ENCODE peak calls at places on chromosome 15, in six cellular contexts. K is HepG2, H is neuronal stem cell, P is astrocyte, N is NT2/D1, O is neural progenitor cell. X is an unnamed sample.

GRCh38 chr15:22227411-22227810 is 147.1 kb downstream of the OR4M2 start:
- DNase-seq in P (no peak), H (no peak), N (no peak), K (no peak), O (no peak), X (no peak)

GRCh38 chr15:43285609-43286037 is 18.9 kb upstream of the TGM5 start:
- DNase-seq in O (peak), H (peak), N (no peak), K (peak), P (peak), X (peak)

GRCh38 chr15:80404719-80405553 is 754 bp downstream of the ARNT2 start:
- DNase-seq in P (no peak), H (peak), N (no peak), O (peak), K (no peak), X (no peak)

GRCh38 chr15:50418041-50418583 is 6.1 kb upstream of the USP8 start:
- DNase-seq in K (no peak), H (no peak), O (no peak), P (no peak), N (no peak), X (peak)

GRCh38 chr15:58313810-58314592 is 117.8 kb upstream of the LIPC start:
- DNase-seq in N (no peak), H (no peak), K (no peak), O (no peak), P (no peak), X (no peak)

GRCh38 chr15:84915011-84915958 is 30.8 kb downstream of the SLC28A1 start:
- DNase-seq in N (peak), O (no peak), H (no peak), P (peak), K (peak), X (peak)

GRCh38 chr15:64895285-64896065 is 16.2 kb upstream of the ANKDD1A start:
- DNase-seq in H (no peak), N (no peak), O (no peak), K (no peak), P (no peak), X (peak)

GRCh38 chr15:62323353-62323752 is 158.3 kb upstream of the C2CD4B start:
- DNase-seq in N (no peak), K (no peak), P (no peak), O (peak), H (no peak), X (no peak)

GRCh38 chr15:96331141-96331941 is 841 bp downstream of the NR2F2 start:
- DNase-seq in O (peak), P (peak), H (peak), K (no peak), N (no peak), X (no peak)

GRCh38 chr15:88631464-88632028 is 7.3 kb upstream of the ISG20 start:
- DNase-seq in O (no peak), N (no peak), K (no peak), P (no peak), H (no peak), X (no peak)

GRCh38 chr15:73924258-73924921 is 1.9 kb upstream of the LOXL1 start:
- DNase-seq in P (peak), N (no peak), O (peak), H (no peak), K (no peak), X (no peak)
- H3K9ac ChIP-seq in P (peak), N (peak), O (no peak), H (peak), K (no peak), X (no peak)

GRCh38 chr15:51837784-51838183 is 8.3 kb downstream of the TMOD3 start:
- DNase-seq in K (no peak), O (peak), H (no peak), N (no peak), P (peak), X (no peak)
- H3K9ac ChIP-seq in K (no peak), O (no peak), H (no peak), N (no peak), P (no peak), X (no peak)

DNA sequence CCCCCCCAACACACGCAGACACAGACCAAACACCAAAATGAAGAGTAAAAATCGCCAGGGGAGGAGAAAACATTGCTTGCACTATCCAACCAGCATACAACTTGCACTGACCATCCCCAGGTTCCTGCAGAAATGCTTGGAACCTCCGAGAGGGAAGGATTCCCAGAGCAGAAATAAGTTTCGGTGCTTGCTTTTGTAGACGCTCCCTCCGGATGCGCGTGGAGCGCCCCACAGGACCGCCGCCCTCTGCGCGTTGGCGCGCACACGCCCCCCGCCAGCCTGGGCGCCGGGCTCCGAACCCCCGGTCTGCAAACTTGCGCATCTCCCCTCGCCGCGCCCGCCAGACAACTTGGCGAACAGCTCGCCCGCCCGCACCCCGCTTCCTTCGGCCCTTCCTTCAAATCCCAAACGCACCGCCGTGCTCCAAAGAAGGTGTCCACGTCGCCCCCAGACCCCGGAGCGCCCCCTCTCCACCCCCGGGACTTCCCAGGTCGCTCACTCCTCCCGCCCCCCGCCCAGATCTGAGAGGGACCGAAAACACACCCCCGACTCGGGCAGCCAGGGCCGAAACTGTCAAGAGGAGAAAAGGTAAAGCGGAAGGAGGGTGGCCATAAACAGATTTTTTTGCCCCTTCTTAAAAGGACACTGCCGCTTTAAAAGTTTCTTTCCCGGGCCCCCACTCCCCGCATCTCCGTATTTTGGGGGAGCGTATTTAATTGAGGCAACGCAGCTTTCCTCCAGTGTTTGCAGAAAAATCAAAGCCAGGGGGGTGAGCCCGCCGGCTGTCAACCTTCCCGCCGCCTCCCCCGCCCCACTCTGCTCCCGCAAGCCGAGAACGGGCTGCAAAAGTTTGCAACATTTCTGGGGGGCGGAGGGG is 839 bp downstream of the RORA start:
- DNase-seq in K (no peak), N (no peak), O (peak), P (peak), H (peak), X (no peak)
- H3K9ac ChIP-seq in K (no peak), N (peak), O (no peak), P (peak), H (peak), X (no peak)

DNA sequence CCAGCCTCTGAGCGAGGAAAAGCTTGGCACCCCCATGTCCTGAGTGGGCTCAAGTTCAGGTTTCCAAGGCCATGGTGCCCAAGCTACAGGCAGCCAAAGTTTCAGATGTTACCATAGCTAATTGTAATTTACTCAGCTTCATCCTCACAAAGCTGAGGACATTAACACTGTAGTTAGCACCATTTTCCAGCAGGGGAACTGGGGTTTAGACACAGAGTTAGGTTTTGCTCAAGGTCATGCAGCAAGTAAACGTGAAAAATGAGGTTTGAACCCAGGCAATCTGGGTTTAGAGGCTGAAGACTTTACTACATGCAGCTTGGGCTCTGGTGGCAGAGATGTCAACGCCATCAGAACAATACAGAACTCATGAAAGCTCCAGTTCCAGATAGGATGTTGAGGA is 199.0 kb downstream of the TJP1 start:
- DNase-seq in O (no peak), H (no peak), P (no peak), N (no peak), K (no peak), X (no peak)
- H3K9ac ChIP-seq in O (no peak), H (no peak), P (no peak), N (no peak), K (no peak), X (no peak)

GRCh38 chr15:38299216-38299615 is 46.6 kb downstream of the SPRED1 start:
- DNase-seq in H (no peak), N (no peak), K (no peak), P (peak), O (no peak), X (no peak)
- H3K9ac ChIP-seq in H (no peak), N (no peak), K (no peak), P (no peak), O (no peak), X (no peak)

X was measured in DND-41.